ENCODE peak calls at places on chromosomes 1 and 21, in six cellular contexts. One of them, this sample, is unnamed.

GRCh38 chr21:44487831-44488230 is 32.5 kb downstream of the LRRC3 start:
- DNase-seq in epithelial cell of esophagus: no peak
- DNase-seq in kidney epithelial cell: no peak
- DNase-seq in GM12878: no peak
- DNase-seq in neural crest cell: peak; percentile 44
- DNase-seq in Peyer's patch: no peak
- DNase-seq in this sample: no peak

GRCh38 chr1:246483204-246483933 is 23.7 kb downstream of the SMYD3 start:
- DNase-seq in epithelial cell of esophagus: no peak
- DNase-seq in kidney epithelial cell: no peak
- DNase-seq in GM12878: no peak
- DNase-seq in neural crest cell: no peak
- DNase-seq in Peyer's patch: no peak
- DNase-seq in this sample: no peak

GRCh38 chr1:30533796-30534550 is 189.4 kb downstream of the MATN1 start:
- DNase-seq in epithelial cell of esophagus: no peak
- DNase-seq in kidney epithelial cell: no peak
- DNase-seq in GM12878: no peak
- DNase-seq in neural crest cell: no peak
- DNase-seq in Peyer's patch: no peak
- DNase-seq in this sample: no peak

GRCh38 chr1:55702064-55702463 is 486.9 kb upstream of the USP24 start:
- DNase-seq in epithelial cell of esophagus: peak; percentile 56
- DNase-seq in kidney epithelial cell: no peak
- DNase-seq in GM12878: no peak
- DNase-seq in neural crest cell: no peak
- DNase-seq in Peyer's patch: no peak
- DNase-seq in this sample: no peak

GRCh38 chr1:221829327-221830011 is 87.6 kb upstream of the DUSP10 start:
- DNase-seq in epithelial cell of esophagus: peak; percentile 91
- DNase-seq in kidney epithelial cell: peak; percentile 90
- DNase-seq in GM12878: no peak
- DNase-seq in neural crest cell: no peak
- DNase-seq in Peyer's patch: no peak
- DNase-seq in this sample: no peak

GRCh38 chr1:14377386-14377785 is 221.1 kb upstream of the KAZN start:
- DNase-seq in epithelial cell of esophagus: no peak
- DNase-seq in kidney epithelial cell: no peak
- DNase-seq in GM12878: no peak
- DNase-seq in neural crest cell: no peak
- DNase-seq in Peyer's patch: no peak
- DNase-seq in this sample: no peak

GRCh38 chr1:42993631-42994121 is 35.0 kb upstream of the SLC2A1 start:
- DNase-seq in epithelial cell of esophagus: no peak
- DNase-seq in kidney epithelial cell: no peak
- DNase-seq in GM12878: no peak
- DNase-seq in neural crest cell: no peak
- DNase-seq in Peyer's patch: no peak
- DNase-seq in this sample: no peak

GRCh38 chr1:193706763-193707162 is 520.4 kb upstream of the B3GALT2 start:
- DNase-seq in epithelial cell of esophagus: no peak
- DNase-seq in kidney epithelial cell: no peak
- DNase-seq in GM12878: no peak
- DNase-seq in neural crest cell: no peak
- DNase-seq in Peyer's patch: no peak
- DNase-seq in this sample: no peak

GRCh38 chr21:42282021-42282420 is 33.2 kb downstream of the TFF3 start:
- DNase-seq in epithelial cell of esophagus: no peak
- DNase-seq in kidney epithelial cell: no peak
- DNase-seq in GM12878: no peak
- DNase-seq in neural crest cell: no peak
- DNase-seq in Peyer's patch: no peak
- DNase-seq in this sample: no peak

GRCh38 chr1:39650431-39650830 is 11.0 kb upstream of the HEYL start:
- DNase-seq in epithelial cell of esophagus: peak; percentile 55
- DNase-seq in kidney epithelial cell: no peak
- DNase-seq in GM12878: no peak
- DNase-seq in neural crest cell: no peak
- DNase-seq in Peyer's patch: no peak
- DNase-seq in this sample: no peak

GRCh38 chr21:31414601-31415000 is 70.5 kb upstream of the TIAM1 start:
- DNase-seq in epithelial cell of esophagus: no peak
- DNase-seq in kidney epithelial cell: no peak
- DNase-seq in GM12878: no peak
- DNase-seq in neural crest cell: no peak
- DNase-seq in Peyer's patch: no peak
- DNase-seq in this sample: no peak

GRCh38 chr1:115969509-115969908 is 6.8 kb upstream of the SLC22A15 start:
- DNase-seq in epithelial cell of esophagus: no peak
- DNase-seq in kidney epithelial cell: no peak
- DNase-seq in GM12878: no peak
- DNase-seq in neural crest cell: peak; percentile 32
- DNase-seq in Peyer's patch: no peak
- DNase-seq in this sample: no peak

GRCh38 chr21:42424848-42425602 is 21.3 kb downstream of the UBASH3A start:
- DNase-seq in epithelial cell of esophagus: no peak
- DNase-seq in kidney epithelial cell: no peak
- DNase-seq in GM12878: no peak
- DNase-seq in neural crest cell: no peak
- DNase-seq in Peyer's patch: no peak
- DNase-seq in this sample: no peak

GRCh38 chr1:39372105-39372504 is 119.3 kb upstream of the BMP8A start:
- DNase-seq in epithelial cell of esophagus: no peak
- DNase-seq in kidney epithelial cell: no peak
- DNase-seq in GM12878: no peak
- DNase-seq in neural crest cell: no peak
- DNase-seq in Peyer's patch: no peak
- DNase-seq in this sample: no peak

GRCh38 chr1:220811695-220812094 is 25.0 kb downstream of the MTARC1 start:
- DNase-seq in epithelial cell of esophagus: peak; percentile 71
- DNase-seq in kidney epithelial cell: no peak
- DNase-seq in GM12878: no peak
- DNase-seq in neural crest cell: no peak
- DNase-seq in Peyer's patch: no peak
- DNase-seq in this sample: no peak

GRCh38 chr1:220815409-220815808 is 28.7 kb downstream of the MTARC1 start:
- DNase-seq in epithelial cell of esophagus: no peak
- DNase-seq in kidney epithelial cell: no peak
- DNase-seq in GM12878: no peak
- DNase-seq in neural crest cell: no peak
- DNase-seq in Peyer's patch: no peak
- DNase-seq in this sample: no peak

GRCh38 chr1:220810963-220811362 is 24.2 kb downstream of the MTARC1 start:
- DNase-seq in epithelial cell of esophagus: no peak
- DNase-seq in kidney epithelial cell: no peak
- DNase-seq in GM12878: no peak
- DNase-seq in neural crest cell: no peak
- DNase-seq in Peyer's patch: no peak
- DNase-seq in this sample: no peak

GRCh38 chr1:220812308-220812707 is 25.6 kb downstream of the MTARC1 start:
- DNase-seq in epithelial cell of esophagus: no peak
- DNase-seq in kidney epithelial cell: no peak
- DNase-seq in GM12878: no peak
- DNase-seq in neural crest cell: no peak
- DNase-seq in Peyer's patch: no peak
- DNase-seq in this sample: no peak

GRCh38 chr1:220813013-220813412 is 26.3 kb downstream of the MTARC1 start:
- DNase-seq in epithelial cell of esophagus: no peak
- DNase-seq in kidney epithelial cell: no peak
- DNase-seq in GM12878: no peak
- DNase-seq in neural crest cell: no peak
- DNase-seq in Peyer's patch: no peak
- DNase-seq in this sample: no peak
- TF ChIP-seq CTCF in epithelial cell of esophagus: no peak
- TF ChIP-seq CTCF in kidney epithelial cell: no peak
- TF ChIP-seq CTCF in GM12878: no peak
- TF ChIP-seq CTCF in neural crest cell: no peak
- TF ChIP-seq CTCF in Peyer's patch: no peak
- TF ChIP-seq CTCF in this sample: no peak

DNA sequence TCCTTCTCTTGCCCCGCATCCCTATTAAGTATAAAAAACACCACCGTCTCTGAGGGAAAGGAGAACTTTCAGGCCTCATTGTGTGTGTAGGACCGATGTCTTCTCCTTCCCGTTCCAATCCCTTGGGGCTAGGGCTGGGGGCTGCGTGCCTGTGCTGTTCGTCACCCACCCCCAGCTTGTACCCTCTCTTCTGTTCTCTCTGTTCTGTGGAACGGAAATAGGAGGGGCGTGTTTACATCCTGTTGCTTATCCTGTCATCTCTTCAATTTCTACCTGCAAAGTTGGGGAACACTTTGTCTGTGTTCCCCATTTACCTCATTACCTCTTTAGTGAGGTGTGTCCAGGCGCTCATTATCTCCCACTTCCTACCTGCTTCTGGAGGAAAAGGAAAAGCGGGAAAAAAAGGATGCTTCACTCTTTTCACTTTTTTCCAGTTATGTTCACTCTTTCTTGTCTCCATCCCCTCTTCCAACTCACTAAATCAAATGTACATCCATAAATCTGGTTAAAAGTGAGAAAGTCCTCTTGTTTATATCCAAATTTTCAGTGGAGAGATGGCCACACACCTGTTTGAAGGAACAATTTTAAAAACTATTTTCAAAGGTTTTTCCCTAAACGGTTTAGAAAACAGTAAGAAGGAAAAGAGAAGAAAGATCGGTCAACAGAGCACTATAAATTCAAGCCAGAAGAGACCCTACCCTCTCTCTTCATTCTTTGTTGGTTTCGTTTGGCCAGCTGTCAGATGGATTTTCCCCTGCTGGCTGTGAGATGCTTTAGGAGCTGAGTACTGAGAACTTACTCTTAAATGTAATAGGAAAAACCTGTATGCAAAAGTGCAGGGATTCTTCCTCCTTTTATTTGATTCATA is 1.0 kb upstream of the TXNIP start:
- DNase-seq in epithelial cell of esophagus: no peak
- DNase-seq in kidney epithelial cell: no peak
- DNase-seq in GM12878: no peak
- DNase-seq in neural crest cell: no peak
- DNase-seq in Peyer's patch: peak; percentile 64
- DNase-seq in this sample: no peak
- TF ChIP-seq CTCF in epithelial cell of esophagus: no peak
- TF ChIP-seq CTCF in kidney epithelial cell: no peak
- TF ChIP-seq CTCF in GM12878: no peak
- TF ChIP-seq CTCF in neural crest cell: no peak
- TF ChIP-seq CTCF in Peyer's patch: no peak
- TF ChIP-seq CTCF in this sample: no peak

GRCh38 chr1:167594827-167595226 is 35.2 kb upstream of the RCSD1 start:
- DNase-seq in epithelial cell of esophagus: no peak
- DNase-seq in kidney epithelial cell: no peak
- DNase-seq in GM12878: no peak
- DNase-seq in neural crest cell: no peak
- DNase-seq in Peyer's patch: no peak
- DNase-seq in this sample: no peak

GRCh38 chr1:167605576-167605975 is 24.5 kb upstream of the RCSD1 start:
- DNase-seq in epithelial cell of esophagus: peak; percentile 55
- DNase-seq in kidney epithelial cell: no peak
- DNase-seq in GM12878: no peak
- DNase-seq in neural crest cell: no peak
- DNase-seq in Peyer's patch: no peak
- DNase-seq in this sample: no peak

GRCh38 chr1:167601442-167602380 is 28.3 kb upstream of the RCSD1 start:
- DNase-seq in epithelial cell of esophagus: no peak
- DNase-seq in kidney epithelial cell: no peak
- DNase-seq in GM12878: no peak
- DNase-seq in neural crest cell: no peak
- DNase-seq in Peyer's patch: no peak
- DNase-seq in this sample: no peak

GRCh38 chr1:167602840-167603239 is 27.2 kb upstream of the RCSD1 start:
- DNase-seq in epithelial cell of esophagus: no peak
- DNase-seq in kidney epithelial cell: no peak
- DNase-seq in GM12878: no peak
- DNase-seq in neural crest cell: no peak
- DNase-seq in Peyer's patch: no peak
- DNase-seq in this sample: no peak

DNA sequence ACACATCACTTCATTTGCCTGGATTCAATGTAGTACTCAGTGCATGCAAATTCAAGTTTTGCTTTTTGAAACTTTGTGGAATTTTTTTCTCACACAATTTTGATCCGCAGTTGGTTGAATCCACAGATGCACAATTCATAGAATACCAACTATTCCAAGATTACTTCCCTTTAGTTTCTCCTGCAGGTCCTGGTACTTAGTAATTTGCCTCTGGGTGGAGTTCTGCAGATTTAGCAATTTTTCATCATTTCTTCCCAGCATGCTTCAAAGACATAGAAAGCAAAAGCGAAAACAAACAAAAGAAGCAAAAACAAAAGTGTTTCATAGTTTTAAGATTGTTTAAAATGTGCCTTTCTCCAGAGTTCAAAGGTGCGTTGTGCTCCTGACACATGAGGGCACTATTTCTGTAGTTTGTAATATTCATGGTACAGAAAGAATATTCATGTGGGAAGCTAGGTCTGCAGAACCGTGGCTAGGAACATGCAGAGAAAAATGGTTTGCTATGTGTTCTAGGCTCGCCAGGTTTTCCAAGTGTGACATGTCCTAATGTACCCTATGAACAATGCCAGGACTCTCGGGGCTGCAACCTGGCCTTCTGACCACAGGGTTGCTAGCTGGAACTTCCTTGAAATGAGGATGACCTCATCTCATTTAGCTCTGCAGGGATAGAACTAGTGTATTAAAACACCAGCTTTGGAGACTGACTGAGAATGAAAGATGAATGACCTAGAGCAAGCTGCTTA is 30.0 kb upstream of the RCSD1 start:
- DNase-seq in epithelial cell of esophagus: peak; percentile 45
- DNase-seq in kidney epithelial cell: peak; percentile 7
- DNase-seq in GM12878: peak; percentile 79
- DNase-seq in neural crest cell: no peak
- DNase-seq in Peyer's patch: no peak
- DNase-seq in this sample: no peak
- TF ChIP-seq CTCF in epithelial cell of esophagus: peak; percentile 59
- TF ChIP-seq CTCF in kidney epithelial cell: peak; percentile 23
- TF ChIP-seq CTCF in GM12878: peak; percentile 81
- TF ChIP-seq CTCF in neural crest cell: peak; percentile 52
- TF ChIP-seq CTCF in Peyer's patch: peak; percentile 64
- TF ChIP-seq CTCF in this sample: peak; percentile 56

GRCh38 chr1:117232551-117232950 is 21.8 kb upstream of the VTCN1 start:
- DNase-seq in epithelial cell of esophagus: no peak
- DNase-seq in kidney epithelial cell: no peak
- DNase-seq in GM12878: no peak
- DNase-seq in neural crest cell: no peak
- DNase-seq in Peyer's patch: no peak
- DNase-seq in this sample: no peak

GRCh38 chr1:117231748-117232373 is 21.1 kb upstream of the VTCN1 start:
- DNase-seq in epithelial cell of esophagus: no peak
- DNase-seq in kidney epithelial cell: no peak
- DNase-seq in GM12878: no peak
- DNase-seq in neural crest cell: no peak
- DNase-seq in Peyer's patch: no peak
- DNase-seq in this sample: no peak

GRCh38 chr1:117225931-117226330 is 15.2 kb upstream of the VTCN1 start:
- DNase-seq in epithelial cell of esophagus: no peak
- DNase-seq in kidney epithelial cell: no peak
- DNase-seq in GM12878: no peak
- DNase-seq in neural crest cell: no peak
- DNase-seq in Peyer's patch: no peak
- DNase-seq in this sample: no peak

DNA sequence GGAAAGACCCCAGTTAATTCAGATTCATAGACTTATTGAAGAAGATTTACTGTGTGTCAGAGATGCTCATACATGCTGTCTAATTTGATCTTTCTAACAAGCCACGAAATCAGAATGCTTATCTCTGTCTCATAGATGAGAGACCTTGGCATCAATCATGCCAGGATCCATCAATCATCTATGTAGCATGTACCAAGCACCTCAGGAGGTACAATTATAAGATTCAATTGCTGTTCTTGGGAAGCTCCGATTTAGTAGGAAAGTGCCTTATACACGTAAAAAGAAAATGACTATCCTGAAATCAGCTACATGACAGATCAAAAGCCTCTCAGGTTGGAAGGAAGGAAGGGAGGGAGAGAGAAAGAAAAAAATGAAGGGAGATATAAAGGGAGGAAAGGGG is 18.5 kb upstream of the VTCN1 start:
- DNase-seq in epithelial cell of esophagus: no peak
- DNase-seq in kidney epithelial cell: no peak
- DNase-seq in GM12878: no peak
- DNase-seq in neural crest cell: no peak
- DNase-seq in Peyer's patch: no peak
- DNase-seq in this sample: no peak
- TF ChIP-seq CTCF in epithelial cell of esophagus: no peak
- TF ChIP-seq CTCF in kidney epithelial cell: no peak
- TF ChIP-seq CTCF in GM12878: no peak
- TF ChIP-seq CTCF in neural crest cell: no peak
- TF ChIP-seq CTCF in Peyer's patch: no peak
- TF ChIP-seq CTCF in this sample: no peak

This sample was measured in activated B cell treated with CpG ODN at 0.5 μM for 24 hours.